ENCODE peak calls at places on chromosome 14, in four cellular contexts. J is GM12878, R is K562, I is HepG2. C is an unnamed sample.

GRCh38 chr14:23439107-23439835 is 3.8 kb upstream of the MYH7 start:
- DNase-seq in J (no peak), R (no peak), I (no peak), C (no peak)

GRCh38 chr14:54794796-54795195 is 107.8 kb downstream of the GCH1 start:
- DNase-seq in J (no peak), R (no peak), I (no peak), C (no peak)

GRCh38 chr14:99267871-99268775 is 3.9 kb downstream of the BCL11B start:
- DNase-seq in J (no peak), R (no peak), I (no peak), C (no peak)

GRCh38 chr14:99716850-99717681 is 33.0 kb downstream of the CYP46A1 start:
- DNase-seq in J (no peak), R (no peak), I (no peak), C (no peak)

GRCh38 chr14:75238728-75239455 is 39.7 kb upstream of the FOS start:
- DNase-seq in J (no peak), R (no peak), I (no peak), C (no peak)

GRCh38 chr14:42027271-42027670 is 420.6 kb downstream of the LRFN5 start:
- DNase-seq in J (no peak), R (no peak), I (no peak), C (no peak)

GRCh38 chr14:49953196-49953595 is 60.3 kb downstream of the ARF6 start:
- DNase-seq in J (no peak), R (no peak), I (no peak), C (no peak)

GRCh38 chr14:48665077-48665784 is 920.9 kb downstream of the RPS29 start:
- DNase-seq in J (no peak), R (no peak), I (no peak), C (no peak)

GRCh38 chr14:83883732-83884131 is 1646.2 kb upstream of the FLRT2 start:
- DNase-seq in J (no peak), R (no peak), I (no peak), C (no peak)

GRCh38 chr14:69667938-69668336 is 56.5 kb downstream of the SUSD6 start:
- DNase-seq in J (no peak), R (no peak), I (no peak), C (no peak)

GRCh38 chr14:59768855-59769254 is 101.7 kb downstream of the RTN1 start:
- DNase-seq in J (no peak), R (no peak), I (no peak), C (no peak)

GRCh38 chr14:73245401-73246325 is 8.4 kb downstream of the PAPLN start:
- DNase-seq in J (no peak), R (peak), I (no peak), C (peak)

GRCh38 chr14:50094056-50094455 is 22.3 kb downstream of the VCPKMT start:
- DNase-seq in J (no peak), R (no peak), I (no peak), C (no peak)

GRCh38 chr14:23321572-23322547 is 603 bp downstream of the PABPN1 start:
- DNase-seq in J (no peak), R (peak), I (peak), C (peak)

GRCh38 chr14:87805315-87805723 is 187.7 kb downstream of the GALC start:
- DNase-seq in J (no peak), R (peak), I (peak), C (peak)

GRCh38 chr14:63603749-63604277 is 37.9 kb downstream of the WDR89 start:
- DNase-seq in J (no peak), R (no peak), I (no peak), C (no peak)

GRCh38 chr14:61644834-61645233 is 50.5 kb upstream of the HIF1A start:
- DNase-seq in J (no peak), R (no peak), I (no peak), C (peak)

GRCh38 chr14:69318241-69318640 is 58.3 kb downstream of the GALNT16 start:
- DNase-seq in J (no peak), R (no peak), I (no peak), C (no peak)

GRCh38 chr14:80577599-80577998 is 363.9 kb downstream of the CEP128 start:
- DNase-seq in J (no peak), R (no peak), I (peak), C (no peak)

GRCh38 chr14:54848910-54849309 is 53.7 kb downstream of the GCH1 start:
- DNase-seq in J (no peak), R (no peak), I (no peak), C (no peak)

GRCh38 chr14:69997849-69998248 is 118.6 kb downstream of the SMOC1 start:
- DNase-seq in J (no peak), R (no peak), I (peak), C (no peak)

GRCh38 chr14:56741325-56741724 is 69.0 kb downstream of the OTX2 start:
- DNase-seq in J (no peak), R (no peak), I (peak), C (no peak)

GRCh38 chr14:24837280-24838046 is 203.5 kb upstream of the GZMB start:
- DNase-seq in J (no peak), R (no peak), I (no peak), C (no peak)

GRCh38 chr14:55477680-55478079 is 37.3 kb upstream of the TBPL2 start:
- DNase-seq in J (no peak), R (no peak), I (no peak), C (no peak)

GRCh38 chr14:52008136-52008535 is 18.8 kb downstream of the RTRAF start:
- DNase-seq in J (no peak), R (no peak), I (no peak), C (no peak)

GRCh38 chr14:81343166-81343565 is 57.0 kb downstream of the STON2 start:
- DNase-seq in J (no peak), R (no peak), I (no peak), C (no peak)

GRCh38 chr14:63245893-63246292 is 41.6 kb downstream of the RHOJ start:
- DNase-seq in J (no peak), R (no peak), I (no peak), C (no peak)

GRCh38 chr14:70392676-70393075 is 24.2 kb downstream of the SYNJ2BP start:
- DNase-seq in J (no peak), R (no peak), I (no peak), C (no peak)

GRCh38 chr14:68637106-68638021 is 155.5 kb downstream of the ZFP36L1 start:
- DNase-seq in J (no peak), R (no peak), I (no peak), C (no peak)

GRCh38 chr14:44962573-44963528 is 861 bp downstream of the TOGARAM1 start:
- DNase-seq in J (no peak), R (peak), I (no peak), C (no peak)

GRCh38 chr14:22796087-22796707 is 19.0 kb downstream of the SLC7A7 start:
- DNase-seq in J (peak), R (peak), I (peak), C (no peak)

GRCh38 chr14:76125506-76125905 is 26.2 kb upstream of the GPATCH2L start:
- DNase-seq in J (no peak), R (no peak), I (no peak), C (no peak)

GRCh38 chr14:71403673-71404072 is 496.4 kb downstream of the PCNX1 start:
- DNase-seq in J (peak), R (peak), I (peak), C (peak)

GRCh38 chr14:106346534-106347290 is 820.3 kb downstream of the TMEM121 start:
- DNase-seq in J (no peak), R (no peak), I (no peak), C (no peak)

GRCh38 chr14:106347291-106347778 is 821.0 kb downstream of the TMEM121 start:
- DNase-seq in J (no peak), R (no peak), I (no peak), C (no peak)

GRCh38 chr14:106346084-106346483 is 819.7 kb downstream of the TMEM121 start:
- DNase-seq in J (no peak), R (no peak), I (no peak), C (no peak)

GRCh38 chr14:106347890-106348755 is 821.7 kb downstream of the TMEM121 start:
- DNase-seq in J (no peak), R (no peak), I (no peak), C (no peak)

DNA sequence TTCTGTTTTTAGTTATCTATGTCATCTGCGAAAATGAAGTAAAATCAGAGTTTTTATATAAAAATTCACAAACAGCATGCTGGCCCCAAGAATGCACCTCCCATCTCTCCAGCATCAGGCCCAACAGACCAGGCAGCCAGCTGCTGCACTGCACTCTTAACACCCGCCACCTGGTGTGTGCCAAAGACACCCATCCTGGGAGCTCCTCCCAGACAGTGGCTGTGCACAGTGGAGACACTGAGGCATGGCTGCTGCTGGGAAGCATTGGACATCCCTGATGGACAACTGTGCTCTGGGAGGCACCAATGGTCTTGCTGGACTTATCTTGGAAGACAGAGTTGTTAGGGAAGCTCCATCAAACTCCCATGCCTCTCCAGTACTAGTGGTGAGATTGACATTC is 817.3 kb downstream of the TMEM121 start:
- DNase-seq in J (no peak), R (no peak), I (no peak), C (no peak)
- TF ChIP-seq SMC3 in J (no peak), R (no peak), I (no peak), C (no peak)

DNA sequence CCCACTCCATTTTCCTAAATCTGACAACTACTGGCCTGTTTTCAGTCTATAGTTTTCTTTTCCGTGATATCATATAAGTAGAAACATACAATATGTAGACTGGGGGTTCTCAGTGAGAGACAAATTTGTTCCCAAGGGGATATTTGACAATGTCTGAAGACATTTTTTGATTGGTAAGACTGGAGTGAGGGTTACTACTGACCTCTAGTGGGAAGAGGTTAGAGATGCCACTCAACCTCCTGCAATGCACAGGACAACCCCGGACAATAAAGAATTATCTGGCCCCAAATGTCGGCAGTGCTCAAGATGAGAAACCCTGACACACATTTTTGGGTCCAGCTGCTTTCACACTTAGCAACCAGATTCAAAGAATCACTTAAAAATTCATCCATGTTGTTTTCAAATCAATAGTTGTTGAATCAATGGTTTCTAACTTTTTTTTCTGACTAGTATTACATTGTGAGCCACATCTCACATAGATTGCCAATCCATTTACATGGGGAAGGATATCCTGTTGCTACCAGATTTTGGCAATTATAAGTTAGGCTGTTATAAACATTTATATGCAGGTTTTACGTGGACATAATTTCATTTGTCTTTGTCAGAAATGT is 307.1 kb downstream of the RPL10L start:
- DNase-seq in J (peak), R (peak), I (peak), C (peak)
- TF ChIP-seq JUND in J (no peak), R (no peak), I (no peak), C (no peak)

DNA sequence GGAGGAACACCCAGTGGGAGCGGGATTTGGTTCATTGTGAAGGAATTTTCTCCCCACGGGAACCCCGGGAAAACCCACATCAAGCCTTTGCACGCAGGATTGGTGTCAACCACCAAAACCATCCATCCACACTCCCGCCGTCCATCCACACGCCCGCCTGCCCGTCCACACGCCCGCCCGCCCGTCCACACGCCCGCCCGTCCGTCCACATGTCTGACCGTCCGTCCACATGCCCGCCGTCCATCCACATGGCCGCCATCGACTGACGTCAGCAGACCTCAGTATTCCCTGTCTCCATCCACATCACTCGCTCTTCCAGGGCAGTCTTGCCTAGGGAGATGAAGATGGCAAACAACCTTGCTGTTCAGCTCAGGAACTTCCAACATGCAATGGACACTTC is 6.7 kb upstream of the GPR132 start:
- DNase-seq in J (no peak), R (no peak), I (no peak), C (no peak)
- TF ChIP-seq SMC3 in J (no peak), R (no peak), I (no peak), C (no peak)

GRCh38 chr14:101183376-101184103 is 280.0 kb upstream of the RTL1 start:
- DNase-seq in J (no peak), R (peak), I (peak), C (peak)
- TF ChIP-seq JUND in J (no peak), R (no peak), I (no peak), C (no peak)

GRCh38 chr14:91376547-91377477 is 40.8 kb downstream of the CCDC88C start:
- DNase-seq in J (no peak), R (no peak), I (no peak), C (peak)

GRCh38 chr14:91374287-91374880 is 43.2 kb downstream of the CCDC88C start:
- DNase-seq in J (no peak), R (no peak), I (no peak), C (no peak)

GRCh38 chr14:91373591-91374245 is 43.9 kb downstream of the CCDC88C start:
- DNase-seq in J (peak), R (no peak), I (no peak), C (peak)

GRCh38 chr14:91375748-91376452 is 41.7 kb downstream of the CCDC88C start:
- DNase-seq in J (no peak), R (no peak), I (no peak), C (no peak)

DNA sequence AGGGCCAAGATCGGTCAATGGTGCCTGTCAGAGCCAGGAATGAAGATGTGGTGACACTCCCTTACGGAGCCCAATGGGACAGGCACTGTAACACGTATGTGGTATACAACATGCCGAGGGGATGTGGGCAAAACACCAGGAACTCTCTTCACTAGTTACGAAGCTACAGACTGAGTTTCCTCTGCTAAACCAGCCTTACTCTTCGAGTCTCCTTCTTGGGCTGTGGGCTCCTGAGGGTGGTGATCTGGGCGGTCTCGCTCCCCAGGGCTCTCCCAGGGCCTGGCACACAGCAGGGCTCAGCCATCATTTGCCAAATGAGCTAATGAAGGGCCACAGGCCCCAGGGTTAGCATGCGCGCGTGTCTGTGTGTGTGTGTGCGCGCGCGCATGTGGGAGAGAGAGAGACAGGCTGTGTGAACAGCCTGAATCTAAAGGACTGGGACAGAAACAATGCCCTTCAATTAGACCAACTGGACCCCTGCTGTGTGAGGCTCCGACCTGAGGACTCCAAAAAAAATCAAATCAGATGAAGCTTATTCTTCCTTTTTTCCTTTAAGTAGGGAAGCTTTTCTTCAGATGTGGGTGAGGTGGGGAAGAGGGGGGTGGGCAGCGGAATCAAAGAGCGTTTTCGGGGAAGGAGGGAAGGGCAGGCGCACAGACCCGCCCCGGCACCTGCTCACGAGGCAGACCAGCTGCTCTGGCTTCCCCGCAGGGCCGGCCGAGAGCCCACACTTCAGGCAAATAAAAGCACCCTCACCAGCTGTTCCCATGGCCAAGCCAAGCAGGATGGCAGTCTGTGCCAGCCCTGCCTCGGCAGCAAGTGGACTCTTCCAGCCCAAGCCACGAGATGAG is 42.5 kb downstream of the CCDC88C start:
- DNase-seq in J (no peak), R (no peak), I (no peak), C (no peak)
- TF ChIP-seq SMC3 in J (no peak), R (no peak), I (no peak), C (no peak)

C was measured in SK-N-SH.